ENCODE peak calls at places on chromosomes 6 and 20, in nine cellular contexts. I, L, Z, A, D, Q, F, O and R are unnamed samples.

GRCh38 chr20:15576401-15576800 is 996.8 kb downstream of the KIF16B start:
- DNase-seq in I (no peak), L (no peak), Z (no peak), A (no peak), D (no peak), Q (no peak), F (no peak), O (no peak), R (no peak)

GRCh38 chr20:35992713-35993335 is 24.4 kb downstream of the CNBD2 start:
- DNase-seq in I (peak), L (peak), Z (peak), A (peak), D (peak), Q (no peak), F (peak), O (peak), R (peak)

GRCh38 chr6:128280066-128280465 is 240.3 kb downstream of the PTPRK start:
- DNase-seq in I (no peak), L (no peak), Z (no peak), A (no peak), D (no peak), Q (no peak), F (no peak), O (no peak), R (no peak)

GRCh38 chr6:99151634-99152344 is 197.7 kb downstream of the FAXC start:
- DNase-seq in I (peak), L (peak), Z (no peak), A (peak), D (peak), Q (no peak), F (peak), O (peak), R (no peak)

GRCh38 chr6:93407186-93407585 is 12.2 kb downstream of the EPHA7 start:
- DNase-seq in I (no peak), L (no peak), Z (no peak), A (no peak), D (no peak), Q (no peak), F (no peak), O (no peak), R (no peak)

GRCh38 chr6:88920777-88921728 is 42.4 kb downstream of the RNGTT start:
- DNase-seq in I (no peak), L (no peak), Z (no peak), A (no peak), D (no peak), Q (no peak), F (no peak), O (no peak), R (no peak)

GRCh38 chr6:55209059-55209458 is 34.7 kb downstream of the HCRTR2 start:
- DNase-seq in I (no peak), L (no peak), Z (no peak), A (no peak), D (no peak), Q (no peak), F (no peak), O (no peak), R (no peak)

GRCh38 chr6:41155132-41155805 is 1.1 kb upstream of the TREML1 start:
- DNase-seq in I (no peak), L (no peak), Z (no peak), A (no peak), D (peak), Q (no peak), F (no peak), O (no peak), R (no peak)

GRCh38 chr6:38262041-38262440 is 377.7 kb downstream of the BTBD9 start:
- DNase-seq in I (no peak), L (no peak), Z (no peak), A (peak), D (peak), Q (no peak), F (no peak), O (no peak), R (no peak)

GRCh38 chr6:154156135-154156948 is 117.3 kb downstream of the OPRM1 start:
- DNase-seq in I (peak), L (peak), Z (peak), A (peak), D (peak), Q (no peak), F (peak), O (peak), R (no peak)

GRCh38 chr20:47453167-47453782 is 48.4 kb upstream of the NCOA3 start:
- DNase-seq in I (no peak), L (no peak), Z (no peak), A (peak), D (peak), Q (no peak), F (no peak), O (no peak), R (no peak)

GRCh38 chr6:3848380-3848779 is 793 bp upstream of the FAM50B start:
- DNase-seq in I (no peak), L (no peak), Z (no peak), A (no peak), D (no peak), Q (no peak), F (no peak), O (no peak), R (no peak)

GRCh38 chr6:78909391-78909790 is 42.0 kb downstream of the IRAK1BP1 start:
- DNase-seq in I (no peak), L (no peak), Z (no peak), A (no peak), D (no peak), Q (no peak), F (no peak), O (no peak), R (peak)

GRCh38 chr6:131828946-131829345 is 21.1 kb downstream of the ENPP1 start:
- DNase-seq in I (no peak), L (no peak), Z (no peak), A (no peak), D (no peak), Q (no peak), F (no peak), O (no peak), R (no peak)

GRCh38 chr6:104591573-104592334 is 268.0 kb downstream of the HACE1 start:
- DNase-seq in I (no peak), L (no peak), Z (no peak), A (no peak), D (no peak), Q (no peak), F (no peak), O (no peak), R (no peak)

GRCh38 chr6:63640062-63640461 is 4.5 kb downstream of the PHF3 start:
- DNase-seq in I (no peak), L (no peak), Z (no peak), A (no peak), D (no peak), Q (no peak), F (no peak), O (no peak), R (no peak)

GRCh38 chr20:16701296-16701695 is 28.5 kb upstream of the SNRPB2 start:
- DNase-seq in I (peak), L (no peak), Z (no peak), A (peak), D (peak), Q (no peak), F (peak), O (no peak), R (no peak)

GRCh38 chr6:134539865-134540323 is 222.0 kb upstream of the SGK1 start:
- DNase-seq in I (no peak), L (peak), Z (no peak), A (no peak), D (no peak), Q (no peak), F (peak), O (peak), R (no peak)

GRCh38 chr20:50194831-50195523 is 4.3 kb downstream of the CEBPB start:
- DNase-seq in I (no peak), L (no peak), Z (peak), A (peak), D (no peak), Q (no peak), F (peak), O (no peak), R (no peak)
- H3K4me3 ChIP-seq in I (no peak), L (no peak), Z (peak), A (peak), D (no peak), Q (peak), F (no peak), O (no peak), R (no peak)

GRCh38 chr6:148211777-148212324 is 130.8 kb upstream of the SASH1 start:
- DNase-seq in I (no peak), L (no peak), Z (no peak), A (no peak), D (no peak), Q (no peak), F (no peak), O (no peak), R (no peak)
- TF ChIP-seq POLR2A in I (no peak), L (no peak), Z (no peak), A (no peak), D (no peak), Q (no peak), F (no peak), O (no peak), R (no peak)

GRCh38 chr20:37189617-37190016 is 10.3 kb upstream of the MROH8 start:
- DNase-seq in I (no peak), L (no peak), Z (no peak), A (no peak), D (no peak), Q (no peak), F (no peak), O (no peak), R (no peak)
- H3K4me3 ChIP-seq in I (no peak), L (no peak), Z (no peak), A (no peak), D (no peak), Q (no peak), F (no peak), O (no peak), R (no peak)

DNA sequence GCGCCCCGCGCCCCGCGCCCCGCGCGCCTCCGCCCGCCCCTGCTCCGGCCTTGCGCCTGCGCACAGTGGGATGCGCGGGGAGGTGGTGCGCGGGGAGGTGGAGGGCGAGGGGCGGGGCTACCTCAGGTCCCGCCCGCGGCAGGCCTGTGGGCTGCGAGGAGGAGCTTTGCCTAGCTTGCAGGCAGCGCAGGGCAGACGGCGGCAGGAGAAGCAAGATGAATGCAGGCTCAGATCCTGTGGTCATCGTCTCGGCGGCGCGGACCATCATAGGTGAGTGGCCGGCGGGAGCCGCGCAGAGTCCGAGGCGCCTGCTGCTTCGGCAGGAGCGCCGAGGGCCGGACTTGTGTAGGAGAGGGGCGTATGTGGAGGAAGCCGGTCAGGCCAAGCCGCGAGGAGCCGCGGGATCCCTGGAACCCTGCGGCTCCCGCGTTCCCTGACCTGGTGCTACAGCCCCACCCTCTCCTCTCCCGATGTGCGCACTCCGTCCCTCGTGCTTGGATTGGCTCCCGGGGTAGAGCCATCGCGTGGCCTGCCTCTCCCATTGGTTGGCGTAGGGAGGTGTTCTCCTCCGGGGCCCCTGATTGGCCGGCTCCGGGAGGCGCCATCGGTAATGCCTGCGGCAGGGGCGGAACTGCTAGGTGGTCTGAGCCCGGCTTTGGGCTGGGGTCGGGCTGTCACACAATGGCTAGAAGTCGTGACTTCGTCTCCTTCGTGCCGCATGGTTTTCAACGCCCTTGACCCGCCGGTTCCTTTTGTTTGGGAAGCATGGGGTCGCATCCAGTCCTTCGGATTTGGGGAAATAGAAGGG is at the start of gene ACAT2:
- DNase-seq in I (peak), L (peak), Z (peak), A (peak), D (peak), Q (peak), F (peak), O (peak), R (peak)
- TF ChIP-seq POLR2A in I (peak), L (peak), Z (peak), A (peak), D (peak), Q (peak), F (peak), O (peak), R (no peak)

DNA sequence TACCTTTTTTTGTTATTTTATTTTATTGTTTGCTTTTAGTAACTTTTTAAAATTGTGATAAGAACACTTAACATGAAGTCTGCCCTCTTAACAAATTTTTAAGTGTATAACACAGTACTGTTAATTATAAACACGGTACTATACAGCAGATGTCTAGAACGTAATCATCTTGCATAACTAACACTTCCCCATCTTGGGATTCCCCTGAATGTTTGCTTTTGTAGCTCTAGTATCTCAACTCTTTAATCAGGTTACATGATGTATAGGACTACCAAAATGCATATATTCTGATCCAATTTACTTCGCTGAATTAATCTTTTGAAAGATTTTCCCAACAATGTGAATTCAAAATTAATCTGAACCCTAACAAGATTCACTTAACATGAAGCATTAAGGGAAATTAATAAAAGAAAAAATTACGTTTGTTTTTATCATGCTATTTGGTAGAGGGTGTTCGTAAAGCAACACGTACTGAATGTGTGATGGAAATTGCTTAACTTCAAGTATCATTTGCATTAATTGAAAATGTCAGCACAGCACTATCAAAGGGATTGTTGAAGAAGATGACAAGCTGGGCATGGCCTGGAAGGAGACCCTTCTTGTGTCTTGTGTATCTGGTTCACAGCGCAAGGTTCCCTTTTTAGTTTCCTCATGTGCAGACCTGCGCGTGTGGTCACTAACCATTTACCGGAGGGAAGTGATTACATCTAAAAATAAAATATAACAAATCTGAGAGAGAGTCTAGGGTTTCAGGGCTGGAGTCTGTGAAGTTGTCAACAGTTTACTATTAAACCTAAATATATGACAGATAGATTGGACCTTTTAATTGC is 15.2 kb downstream of the COL19A1 start:
- DNase-seq in I (no peak), L (no peak), Z (no peak), A (no peak), D (no peak), Q (no peak), F (no peak), O (no peak), R (no peak)
- H3K4me3 ChIP-seq in I (no peak), L (no peak), Z (no peak), A (no peak), D (no peak), Q (no peak), F (no peak), O (no peak), R (no peak)

GRCh38 chr20:46089338-46090094 is at the start of gene NCOA5:
- DNase-seq in I (peak), L (peak), Z (peak), A (peak), D (peak), Q (peak), F (peak), O (peak), R (peak)
- TF ChIP-seq POLR2A in I (peak), L (no peak), Z (peak), A (peak), D (peak), Q (peak), F (peak), O (peak), R (no peak)

DNA sequence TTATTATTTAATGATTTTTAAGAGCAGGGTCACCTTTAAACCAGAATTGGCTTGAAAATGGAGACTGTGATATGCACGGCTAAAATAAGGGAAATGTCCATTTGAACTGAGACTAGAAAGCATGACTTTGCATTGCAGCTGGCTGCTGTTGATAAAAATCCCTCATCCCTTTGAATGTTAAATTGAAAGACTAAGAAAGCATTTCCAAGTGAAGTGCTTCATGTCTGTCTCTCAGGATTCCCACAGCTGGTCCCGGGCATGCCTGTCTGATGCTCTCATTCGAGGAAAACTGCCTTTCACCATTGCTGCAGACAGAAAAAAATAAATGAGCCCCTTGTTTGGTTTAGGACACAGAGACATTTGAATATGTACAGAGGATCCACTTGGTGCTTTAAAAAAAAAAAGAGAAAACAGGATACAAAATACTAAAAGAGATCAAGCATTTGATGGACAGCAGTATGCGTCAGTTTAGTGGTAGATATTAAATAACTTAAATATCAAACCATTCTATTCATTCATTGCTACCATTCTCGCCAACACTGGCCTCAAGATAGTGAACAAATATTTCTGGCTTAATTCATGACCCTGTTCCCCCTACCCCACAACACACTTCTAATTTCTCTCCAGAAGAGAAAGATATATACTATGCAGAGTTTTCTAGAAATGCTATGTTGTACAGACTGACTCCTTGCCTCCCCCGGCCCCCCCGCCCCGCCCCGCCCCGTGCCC is 55.0 kb downstream of the TBC1D7 start:
- DNase-seq in I (no peak), L (no peak), Z (no peak), A (no peak), D (no peak), Q (no peak), F (peak), O (no peak), R (no peak)
- H3K4me3 ChIP-seq in I (no peak), L (no peak), Z (no peak), A (no peak), D (no peak), Q (no peak), F (peak), O (no peak), R (no peak)

GRCh38 chr6:28395918-28396317 is 3.6 kb downstream of the ZSCAN12 start:
- DNase-seq in I (no peak), L (no peak), Z (no peak), A (no peak), D (no peak), Q (no peak), F (no peak), O (no peak), R (no peak)

GRCh38 chr6:28401172-28401571 is 1.6 kb upstream of the ZSCAN12 start:
- DNase-seq in I (no peak), L (no peak), Z (no peak), A (no peak), D (no peak), Q (no peak), F (peak), O (no peak), R (no peak)

GRCh38 chr6:28402197-28402596 is 2.6 kb upstream of the ZSCAN12 start:
- DNase-seq in I (no peak), L (no peak), Z (no peak), A (no peak), D (no peak), Q (no peak), F (peak), O (no peak), R (no peak)

GRCh38 chr6:28400122-28400451 is 540 bp upstream of the ZSCAN12 start:
- DNase-seq in I (no peak), L (no peak), Z (no peak), A (no peak), D (no peak), Q (no peak), F (no peak), O (no peak), R (no peak)

GRCh38 chr6:28399370-28400121 is at the start of gene ZSCAN12:
- DNase-seq in I (peak), L (peak), Z (peak), A (peak), D (peak), Q (peak), F (peak), O (peak), R (peak)
- TF ChIP-seq POLR2A in I (peak), L (no peak), Z (no peak), A (peak), D (peak), Q (peak), F (peak), O (no peak), R (no peak)

GRCh38 chr20:37690626-37691369 is 3.0 kb upstream of the CTNNBL1 start:
- DNase-seq in I (no peak), L (no peak), Z (no peak), A (no peak), D (no peak), Q (no peak), F (no peak), O (no peak), R (no peak)

GRCh38 chr20:37688093-37688492 is 5.7 kb upstream of the CTNNBL1 start:
- DNase-seq in I (no peak), L (no peak), Z (no peak), A (no peak), D (no peak), Q (no peak), F (no peak), O (no peak), R (no peak)

GRCh38 chr20:37692447-37693166 is 1.2 kb upstream of the CTNNBL1 start:
- DNase-seq in I (no peak), L (no peak), Z (no peak), A (no peak), D (no peak), Q (no peak), F (no peak), O (no peak), R (no peak)

GRCh38 chr20:37686762-37687477 is 6.9 kb upstream of the CTNNBL1 start:
- DNase-seq in I (no peak), L (no peak), Z (no peak), A (no peak), D (no peak), Q (no peak), F (no peak), O (no peak), R (no peak)

DNA sequence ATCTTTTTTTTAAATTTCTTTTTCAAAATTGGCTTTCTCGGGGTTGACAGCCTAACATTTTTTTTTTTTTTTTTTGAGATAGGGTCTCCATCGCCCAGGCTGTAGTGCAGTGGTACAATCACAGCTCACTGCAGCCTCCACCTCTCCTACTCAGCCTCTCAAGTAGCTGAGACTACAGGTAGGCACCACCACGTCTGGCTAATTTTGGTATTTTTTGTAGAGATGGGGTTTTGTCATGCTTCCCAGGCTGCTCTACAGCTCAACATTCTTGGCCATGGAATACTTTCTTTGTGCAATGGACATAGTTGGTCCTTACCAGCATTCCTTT is 6.4 kb upstream of the CTNNBL1 start:
- DNase-seq in I (no peak), L (no peak), Z (no peak), A (no peak), D (no peak), Q (no peak), F (no peak), O (no peak), R (no peak)
- H3K4me3 ChIP-seq in I (no peak), L (no peak), Z (no peak), A (no peak), D (no peak), Q (no peak), F (no peak), O (no peak), R (no peak)

GRCh38 chr6:166382500-166382932 is 224 bp downstream of the MPC1 start:
- DNase-seq in I (no peak), L (peak), Z (no peak), A (no peak), D (no peak), Q (no peak), F (no peak), O (no peak), R (no peak)
- TF ChIP-seq POLR2A in I (peak), L (peak), Z (no peak), A (no peak), D (no peak), Q (no peak), F (peak), O (no peak), R (no peak)